ENCODE peak calls at places on chromosomes 12 and 14, in seven cellular contexts. E is A549, Y is GM23338, B is cardiac fibroblast, M is prostate gland, O is astrocyte of the spinal cord, W is PC-9. C is an unnamed sample.

GRCh38 chr14:31320922-31321779 is 99.2 kb downstream of the HEATR5A start:
- DNase-seq in E (no peak), Y (no peak), B (no peak), M (no peak), O (no peak), W (no peak), C (no peak)

GRCh38 chr14:70213721-70214282 is 25.1 kb upstream of the SLC8A3 start:
- DNase-seq in E (no peak), Y (no peak), B (peak), M (no peak), O (no peak), W (no peak), C (no peak)

GRCh38 chr12:47949441-47950341 is 13.7 kb upstream of the TMEM106C start:
- DNase-seq in E (peak), Y (peak), B (peak), M (peak), O (peak), W (peak), C (peak)

GRCh38 chr14:58341152-58341748 is 42.9 kb downstream of the ARID4A start:
- DNase-seq in E (no peak), Y (no peak), B (no peak), M (no peak), O (no peak), W (no peak), C (no peak)

GRCh38 chr14:26775765-26776577 is 178.1 kb upstream of the NOVA1 start:
- DNase-seq in E (peak), Y (no peak), B (peak), M (no peak), O (peak), W (no peak), C (peak)

GRCh38 chr14:24634158-24634557 is at the start of gene GZMB:
- DNase-seq in E (no peak), Y (no peak), B (no peak), M (no peak), O (no peak), W (no peak), C (no peak)

GRCh38 chr14:23568600-23569310 is 1.2 kb upstream of the AP1G2 start:
- DNase-seq in E (peak), Y (peak), B (no peak), M (no peak), O (no peak), W (peak), C (peak)

GRCh38 chr14:69716483-69717187 is 50.3 kb upstream of the SRSF5 start:
- DNase-seq in E (no peak), Y (no peak), B (peak), M (no peak), O (peak), W (peak), C (peak)

GRCh38 chr12:96828169-96828789 is 78.8 kb upstream of the NEDD1 start:
- DNase-seq in E (peak), Y (peak), B (no peak), M (no peak), O (no peak), W (no peak), C (no peak)

GRCh38 chr14:72111921-72112320 is 179.7 kb downstream of the RGS6 start:
- DNase-seq in E (no peak), Y (no peak), B (no peak), M (no peak), O (no peak), W (no peak), C (no peak)

GRCh38 chr14:92466068-92466458 is 47.5 kb upstream of the RIN3 start:
- DNase-seq in E (no peak), Y (no peak), B (no peak), M (no peak), O (no peak), W (no peak), C (no peak)

GRCh38 chr12:47079894-47080724 is at the start of gene AMIGO2:
- DNase-seq in E (peak), Y (peak), B (peak), M (peak), O (peak), W (peak), C (peak)

GRCh38 chr12:10607885-10608458 is 5.4 kb downstream of the MAGOHB start:
- DNase-seq in E (peak), Y (peak), B (peak), M (no peak), O (peak), W (no peak), C (peak)

GRCh38 chr12:131631230-131631629 is 79.7 kb upstream of the SFSWAP start:
- DNase-seq in E (no peak), Y (no peak), B (no peak), M (no peak), O (no peak), W (no peak), C (no peak)

GRCh38 chr12:46950116-46950515 is 124.3 kb upstream of the SLC38A4 start:
- DNase-seq in E (no peak), Y (no peak), B (no peak), M (no peak), O (no peak), W (peak), C (peak)

GRCh38 chr12:103504606-103505005 is 8.8 kb upstream of the C12orf42 start:
- DNase-seq in E (no peak), Y (no peak), B (no peak), M (no peak), O (no peak), W (no peak), C (no peak)

GRCh38 chr14:63672417-63673180 is 30.9 kb upstream of the WDR89 start:
- DNase-seq in E (no peak), Y (no peak), B (no peak), M (no peak), O (no peak), W (no peak), C (peak)

GRCh38 chr14:76131071-76131985 is 20.4 kb upstream of the GPATCH2L start:
- DNase-seq in E (no peak), Y (peak), B (no peak), M (no peak), O (no peak), W (no peak), C (no peak)

GRCh38 chr14:33950320-33951182 is at the start of gene EGLN3:
- DNase-seq in E (peak), Y (peak), B (peak), M (peak), O (peak), W (peak), C (peak)

GRCh38 chr14:50030049-50030448 is 86.3 kb downstream of the VCPKMT start:
- DNase-seq in E (no peak), Y (no peak), B (no peak), M (no peak), O (no peak), W (no peak), C (no peak)

GRCh38 chr14:89041245-89041585 is 216.8 kb downstream of the TTC8 start:
- DNase-seq in E (no peak), Y (no peak), B (no peak), M (peak), O (no peak), W (peak), C (no peak)

GRCh38 chr12:3658327-3659163 is 94.4 kb downstream of the CRACR2A start:
- DNase-seq in E (no peak), Y (peak), B (peak), M (no peak), O (no peak), W (no peak), C (peak)

GRCh38 chr12:230925-231671 is 17.1 kb upstream of the SLC6A12 start:
- DNase-seq in E (no peak), Y (no peak), B (no peak), M (no peak), O (no peak), W (no peak), C (no peak)

GRCh38 chr14:46344327-46344937 is 307.1 kb downstream of the RPL10L start:
- DNase-seq in E (peak), Y (peak), B (peak), M (no peak), O (peak), W (peak), C (no peak)

GRCh38 chr12:52655720-52656124 is 3.7 kb upstream of the KRT2 start:
- DNase-seq in E (no peak), Y (no peak), B (no peak), M (peak), O (no peak), W (peak), C (no peak)

GRCh38 chr12:27244680-27245005 is 557 bp downstream of the STK38L start:
- DNase-seq in E (no peak), Y (no peak), B (peak), M (no peak), O (peak), W (no peak), C (no peak)

GRCh38 chr12:20220339-20220738 is 148.0 kb upstream of the PDE3A start:
- DNase-seq in E (peak), Y (peak), B (peak), M (no peak), O (peak), W (no peak), C (peak)

GRCh38 chr14:77098470-77099353 is 654 bp downstream of the CIPC start:
- DNase-seq in E (no peak), Y (peak), B (no peak), M (peak), O (no peak), W (peak), C (no peak)

GRCh38 chr14:53613404-53614253 is 343.0 kb downstream of the BMP4 start:
- DNase-seq in E (peak), Y (peak), B (no peak), M (no peak), O (peak), W (peak), C (peak)

GRCh38 chr12:92690601-92691000 is 12.2 kb upstream of the PLEKHG7 start:
- DNase-seq in E (no peak), Y (no peak), B (no peak), M (no peak), O (no peak), W (no peak), C (no peak)

GRCh38 chr12:65430571-65431306 is 152.3 kb downstream of the MSRB3 start:
- DNase-seq in E (peak), Y (no peak), B (peak), M (no peak), O (peak), W (peak), C (peak)

GRCh38 chr14:102507891-102508312 is 1.7 kb downstream of the ANKRD9 start:
- DNase-seq in E (peak), Y (peak), B (no peak), M (no peak), O (no peak), W (no peak), C (no peak)
- TF ChIP-seq CTCF in E (no peak), Y (peak), B (no peak), M (no peak), O (peak), W (peak), C (no peak)

DNA sequence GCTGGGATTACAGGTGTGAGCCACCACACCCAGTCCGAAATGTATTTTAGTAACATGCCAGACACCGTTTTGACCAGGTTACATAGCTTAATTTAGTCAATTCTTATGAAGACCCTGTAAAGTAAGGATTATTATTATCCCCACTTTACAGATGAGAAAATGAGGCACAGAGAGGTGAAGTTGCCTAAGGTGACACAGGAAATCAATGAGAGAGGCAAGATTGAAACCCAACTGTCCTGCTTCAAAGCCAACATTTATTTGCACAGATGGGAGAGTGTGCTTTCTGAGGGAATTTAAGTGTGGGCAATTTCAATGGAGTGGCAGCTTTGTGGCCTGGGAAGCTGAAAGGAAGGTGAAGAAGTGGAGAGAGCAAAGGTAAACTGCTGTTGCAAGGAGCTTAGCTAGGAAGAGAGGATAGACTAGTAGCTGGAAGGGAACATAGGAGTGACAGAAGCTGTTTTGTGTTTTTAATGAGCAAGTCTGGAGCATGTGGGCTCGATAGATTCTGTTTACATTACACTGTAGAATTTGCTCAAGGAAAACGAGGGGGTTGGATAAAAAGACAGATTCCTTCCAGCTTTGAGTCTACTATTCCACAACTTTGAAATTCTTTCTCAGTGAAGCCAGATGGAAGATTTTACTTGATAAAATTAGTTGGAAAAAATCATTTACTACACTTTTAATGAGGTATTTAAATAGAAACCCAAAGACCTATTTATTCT is 19.2 kb upstream of the EPS8 start:
- DNase-seq in E (no peak), Y (no peak), B (no peak), M (no peak), O (no peak), W (no peak), C (no peak)
- H3K4me3 ChIP-seq in E (no peak), Y (no peak), B (no peak), M (no peak), O (no peak), W (no peak), C (no peak)

GRCh38 chr14:56488306-56488705 is 91.3 kb upstream of the TMEM260 start:
- DNase-seq in E (no peak), Y (no peak), B (no peak), M (no peak), O (no peak), W (no peak), C (no peak)

GRCh38 chr14:56487761-56488160 is 91.8 kb upstream of the TMEM260 start:
- DNase-seq in E (no peak), Y (no peak), B (peak), M (no peak), O (no peak), W (no peak), C (peak)

GRCh38 chr14:56491299-56492285 is 88.0 kb upstream of the TMEM260 start:
- DNase-seq in E (peak), Y (peak), B (peak), M (peak), O (peak), W (peak), C (peak)

GRCh38 chr14:56490379-56490778 is 89.2 kb upstream of the TMEM260 start:
- DNase-seq in E (peak), Y (peak), B (peak), M (no peak), O (peak), W (no peak), C (peak)

DNA sequence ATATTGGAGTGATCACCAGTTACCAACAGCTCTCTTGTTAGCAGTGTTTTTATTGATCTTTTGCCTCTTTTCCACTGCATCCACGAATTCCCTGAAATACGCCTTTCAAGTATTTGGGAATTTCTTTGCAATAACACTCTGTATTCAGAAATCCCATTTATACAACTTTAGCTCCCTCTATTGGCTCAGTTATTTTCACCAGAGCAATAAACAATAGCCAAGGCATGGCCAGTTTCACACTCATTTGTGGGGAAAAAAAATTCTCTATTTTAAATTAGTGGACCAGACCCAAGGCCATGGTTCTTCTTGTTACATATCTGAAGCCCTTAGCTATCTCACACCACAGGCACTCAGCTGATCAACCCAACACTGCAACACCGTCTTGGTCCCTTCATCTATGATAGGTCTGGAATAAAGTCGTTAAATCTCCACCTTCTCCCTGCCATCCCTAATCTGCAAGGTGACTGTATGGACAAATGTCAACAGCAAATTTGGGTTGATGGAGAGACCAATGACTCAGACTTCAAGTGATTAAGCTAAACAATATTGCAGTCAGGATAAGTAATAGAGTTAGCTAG is 92.4 kb upstream of the TMEM260 start:
- DNase-seq in E (peak), Y (peak), B (peak), M (no peak), O (peak), W (no peak), C (peak)
- TF ChIP-seq CTCF in E (peak), Y (peak), B (peak), M (peak), O (peak), W (peak), C (peak)

GRCh38 chr12:56078427-56078826 is 1.5 kb upstream of the ERBB3 start:
- DNase-seq in E (no peak), Y (peak), B (no peak), M (no peak), O (no peak), W (no peak), C (no peak)
- H3K4me3 ChIP-seq in E (no peak), Y (peak), B (no peak), M (no peak), O (no peak), W (peak), C (peak)

GRCh38 chr12:56271031-56271430 is 4.3 kb downstream of the COQ10A start:
- DNase-seq in E (peak), Y (peak), B (peak), M (no peak), O (peak), W (no peak), C (no peak)
- TF ChIP-seq CTCF in E (peak), Y (peak), B (peak), M (no peak), O (peak), W (peak), C (peak)

GRCh38 chr12:123433615-123434014 is 2.9 kb downstream of the RILPL2 start:
- DNase-seq in E (no peak), Y (no peak), B (no peak), M (no peak), O (no peak), W (no peak), C (no peak)

GRCh38 chr12:123436017-123436964 is at the start of gene RILPL2:
- DNase-seq in E (peak), Y (peak), B (peak), M (peak), O (peak), W (peak), C (peak)

GRCh38 chr12:123431951-123432886 is 4.3 kb downstream of the RILPL2 start:
- DNase-seq in E (no peak), Y (no peak), B (no peak), M (no peak), O (no peak), W (no peak), C (no peak)

DNA sequence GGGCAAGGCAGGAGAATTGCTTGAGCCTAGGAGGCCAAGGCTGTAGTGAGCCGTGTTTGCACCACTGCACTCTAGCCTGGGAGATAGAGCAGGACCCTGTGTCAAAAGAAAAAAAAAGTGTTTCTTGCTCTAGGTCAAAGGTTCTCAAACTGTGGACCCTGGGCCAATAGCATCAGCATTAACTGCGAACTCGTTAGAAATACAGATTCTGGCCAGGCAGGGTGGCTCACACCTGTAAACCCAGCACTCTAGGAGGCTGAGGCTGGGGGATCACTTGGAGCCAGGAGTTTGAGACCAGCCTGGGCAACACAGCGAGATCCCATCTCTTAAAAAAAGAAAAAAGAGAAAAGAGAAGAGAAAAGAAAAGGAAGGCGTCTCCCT is 858 bp downstream of the RILPL2 start:
- DNase-seq in E (no peak), Y (no peak), B (no peak), M (no peak), O (no peak), W (no peak), C (no peak)
- H3K4me3 ChIP-seq in E (peak), Y (peak), B (peak), M (peak), O (peak), W (peak), C (peak)

C was measured in foreskin fibroblast.